ENCODE peak calls at places on chromosomes 4 and X, in seven cellular contexts. W is AG08396, M is Right ventricle myocardium inferior, Y is AG10803, Q is uterus, N is hepatic stellate cell, K is A549. I is an unnamed sample.

GRCh38 chr4:8671712-8672290 is 79.2 kb downstream of the CPZ start:
- DNase-seq in W (no peak), K (no peak), Q (no peak), Y (no peak), N (no peak), M (no peak), I (no peak)

GRCh38 chrX:56219702-56220101 is 12.5 kb upstream of the KLF8 start:
- DNase-seq in M (no peak), W (peak), Y (no peak), Q (no peak), N (no peak), K (no peak), I (no peak)

GRCh38 chrX:154097003-154097596 is 417 bp downstream of the MECP2 start:
- DNase-seq in Q (peak), N (peak), M (peak), W (peak), Y (peak), K (peak), I (peak)

GRCh38 chr4:55663145-55663544 is 27.0 kb upstream of the NMU start:
- DNase-seq in Y (no peak), N (no peak), Q (no peak), M (no peak), K (no peak), W (no peak), I (no peak)

GRCh38 chr4:56799291-56799823 is 22.1 kb downstream of the SPINK2 start:
- DNase-seq in Y (no peak), W (no peak), K (no peak), N (no peak), Q (no peak), M (no peak), I (no peak)

GRCh38 chrX:134634691-134635090 is 23.6 kb downstream of the PLAC1 start:
- DNase-seq in M (no peak), Y (peak), W (no peak), Q (no peak), N (no peak), K (no peak), I (no peak)

GRCh38 chr4:119299221-119300071 is 22.5 kb downstream of the FABP2 start:
- DNase-seq in W (peak), Q (no peak), K (no peak), Y (peak), N (no peak), M (no peak), I (no peak)

GRCh38 chr4:120691106-120691505 is 231.4 kb downstream of the PRDM5 start:
- DNase-seq in Y (peak), M (no peak), Q (no peak), N (no peak), K (no peak), W (no peak), I (no peak)